ENCODE peak calls at places on chromosomes 3 and 15, in five cellular contexts. B is tibial nerve, P is brain microvascular endothelial cell, I is Peyer's patch, K is right lobe of liver. U is an unnamed sample. For H3K36me3, the result is how much of the 10 kb centered on the place peaks cover.

GRCh38 chr15:48478581-48478980 is 147.4 kb downstream of the DUT start:
- DNase-seq in B (no peak), P (no peak), I (no peak), K (no peak), U (no peak)

GRCh38 chr3:167736264-167736787 is 805 bp downstream of the SERPINI1 start:
- DNase-seq in I (no peak), K (no peak), P (no peak), B (no peak), U (no peak)

GRCh38 chr3:46127503-46127902 is 80.6 kb downstream of the CCR1 start:
- DNase-seq in P (peak), B (no peak), I (no peak), K (no peak), U (no peak)

GRCh38 chr3:175346573-175347356 is 487.6 kb downstream of the NAALADL2 start:
- DNase-seq in B (peak), K (no peak), P (peak), I (peak), U (no peak)

GRCh38 chr3:158727499-158728377 is 4.5 kb downstream of the RARRES1 start:
- DNase-seq in B (peak), I (no peak), P (peak), K (no peak), U (peak)

GRCh38 chr15:100318880-100319279 is 22.9 kb downstream of the ADAMTS17 start:
- DNase-seq in B (no peak), P (no peak), I (no peak), K (no peak), U (no peak)

GRCh38 chr15:99169769-99170311 is 65.0 kb downstream of the SYNM start:
- DNase-seq in B (peak), K (no peak), I (no peak), P (peak), U (no peak)

GRCh38 chr3:68986496-68987208 is 26.8 kb downstream of the EOGT start:
- DNase-seq in I (no peak), K (no peak), P (no peak), B (no peak), U (no peak)

GRCh38 chr3:177109688-177110087 is 87.6 kb downstream of the TBL1XR1 start:
- DNase-seq in I (no peak), P (no peak), B (no peak), K (no peak), U (no peak)

GRCh38 chr15:77506311-77507150 is 85.8 kb downstream of the HMG20A start:
- DNase-seq in I (peak), K (no peak), P (no peak), B (peak), U (no peak)

GRCh38 chr3:111548060-111548459 is 6.1 kb downstream of the CD96 start:
- DNase-seq in P (no peak), I (no peak), B (no peak), K (no peak), U (peak)

GRCh38 chr15:94004697-94005096 is 226.7 kb upstream of the MCTP2 start:
- DNase-seq in I (no peak), K (no peak), B (peak), P (no peak), U (no peak)

GRCh38 chr3:180626844-180627243 is 24.9 kb downstream of the TTC14 start:
- DNase-seq in B (no peak), P (no peak), K (no peak), I (no peak), U (no peak)

GRCh38 chr3:23113455-23114171 is 89.5 kb upstream of the UBE2E2 start:
- DNase-seq in I (no peak), P (peak), K (no peak), B (peak), U (no peak)

GRCh38 chr3:128994173-128994512 is 267 bp upstream of the CFAP92 start:
- DNase-seq in P (no peak), K (no peak), I (no peak), B (no peak), U (no peak)

GRCh38 chr15:83449928-83450501 is 2.9 kb downstream of the SH3GL3 start:
- DNase-seq in P (no peak), B (no peak), K (no peak), I (no peak), U (no peak)

GRCh38 chr3:179318876-179319275 is 4.0 kb upstream of the ZNF639 start:
- DNase-seq in K (no peak), B (no peak), I (no peak), P (no peak), U (no peak)

GRCh38 chr3:129037093-129037419 is 23.5 kb upstream of the GP9 start:
- DNase-seq in P (no peak), I (no peak), B (no peak), K (no peak), U (no peak)

GRCh38 chr3:177687291-177687690 is 490.0 kb upstream of the TBL1XR1 start:
- DNase-seq in P (no peak), K (no peak), B (no peak), I (no peak), U (no peak)

GRCh38 chr3:88263417-88264116 is 113.8 kb downstream of the C3orf38 start:
- DNase-seq in P (no peak), B (no peak), K (no peak), I (no peak), U (no peak)

GRCh38 chr3:184384856-184385422 is 5.1 kb downstream of the CHRD start:
- DNase-seq in P (no peak), I (no peak), K (peak), B (no peak), U (no peak)

GRCh38 chr3:56878046-56878445 is 76.3 kb upstream of the ARHGEF3 start:
- DNase-seq in K (no peak), B (no peak), P (peak), I (no peak), U (no peak)

GRCh38 chr3:125062904-125063618 is 7.3 kb upstream of the HEG1 start:
- DNase-seq in B (no peak), I (no peak), K (no peak), P (peak), U (no peak)

GRCh38 chr3:197029511-197030167 is at the start of gene MELTF:
- DNase-seq in B (no peak), I (peak), P (peak), K (no peak), U (peak)

GRCh38 chr3:99324854-99325253 is 313.5 kb upstream of the COL8A1 start:
- DNase-seq in P (no peak), B (no peak), I (no peak), K (no peak), U (no peak)

GRCh38 chr3:78919021-78919755 is 848.6 kb downstream of the ROBO1 start:
- DNase-seq in I (no peak), P (peak), B (no peak), K (no peak), U (no peak)

GRCh38 chr15:78681306-78682012 is 40.4 kb upstream of the CHRNB4 start:
- DNase-seq in I (no peak), K (no peak), B (no peak), P (no peak), U (no peak)

GRCh38 chr15:90340345-90340744 is 11.7 kb upstream of the ZNF774 start:
- DNase-seq in P (no peak), K (no peak), B (no peak), I (peak), U (no peak)

GRCh38 chr15:78206326-78207109 is 27.8 kb downstream of the ACSBG1 start:
- DNase-seq in K (no peak), B (no peak), I (no peak), P (peak), U (no peak)

GRCh38 chr15:38920966-38921365 is 356.4 kb upstream of the RASGRP1 start:
- DNase-seq in P (no peak), B (no peak), I (no peak), K (no peak), U (no peak)

DNA sequence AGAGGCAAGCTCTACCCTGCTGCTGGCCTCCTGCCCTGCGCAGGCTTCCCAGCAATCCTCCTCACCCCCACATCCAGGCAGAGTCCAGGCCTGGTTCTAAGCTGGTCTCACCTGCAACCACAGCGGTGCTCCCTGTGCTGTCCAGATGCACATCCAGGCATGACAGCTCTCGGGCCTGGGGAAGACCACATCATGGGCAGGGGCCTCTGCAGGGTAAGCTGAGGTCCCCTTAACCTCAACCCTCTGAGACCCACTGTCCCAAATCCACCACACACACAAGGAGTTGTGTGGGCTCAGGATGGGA is 10.8 kb downstream of the PLA2G4D start:
- DNase-seq in K (no peak), I (no peak), B (no peak), P (no peak), U (no peak)
- TF ChIP-seq CTCF in K (no peak), I (no peak), B (no peak), P (no peak), U (no peak)

GRCh38 chr3:70242297-70242868 is 70.1 kb downstream of the MDFIC2 start:
- DNase-seq in B (no peak), K (no peak), I (no peak), P (no peak), U (no peak)

GRCh38 chr3:70248856-70249255 is 63.6 kb downstream of the MDFIC2 start:
- DNase-seq in K (no peak), P (no peak), B (no peak), I (no peak), U (no peak)

GRCh38 chr3:70247955-70248354 is 64.5 kb downstream of the MDFIC2 start:
- DNase-seq in I (no peak), B (no peak), K (no peak), P (no peak), U (no peak)

GRCh38 chr3:70244422-70244821 is 68.0 kb downstream of the MDFIC2 start:
- DNase-seq in K (no peak), I (no peak), P (no peak), B (no peak), U (no peak)

GRCh38 chr3:70245746-70246525 is 66.5 kb downstream of the MDFIC2 start:
- DNase-seq in B (no peak), K (no peak), P (no peak), I (no peak), U (no peak)
- H3K4me3 ChIP-seq in B (no peak), K (no peak), P (no peak), I (no peak), U (no peak)

GRCh38 chr3:194661374-194661773 is 10.6 kb downstream of the LSG1 start:
- DNase-seq in I (no peak), B (no peak), K (no peak), P (no peak), U (no peak)

GRCh38 chr3:194659778-194660177 is 12.2 kb downstream of the LSG1 start:
- DNase-seq in I (no peak), B (no peak), P (no peak), K (no peak), U (no peak)

GRCh38 chr3:194658477-194659242 is 13.3 kb downstream of the LSG1 start:
- DNase-seq in P (no peak), I (no peak), B (no peak), K (no peak), U (no peak)

GRCh38 chr3:194654443-194654842 is 17.5 kb downstream of the LSG1 start:
- DNase-seq in I (no peak), B (no peak), P (no peak), K (no peak), U (peak)

DNA sequence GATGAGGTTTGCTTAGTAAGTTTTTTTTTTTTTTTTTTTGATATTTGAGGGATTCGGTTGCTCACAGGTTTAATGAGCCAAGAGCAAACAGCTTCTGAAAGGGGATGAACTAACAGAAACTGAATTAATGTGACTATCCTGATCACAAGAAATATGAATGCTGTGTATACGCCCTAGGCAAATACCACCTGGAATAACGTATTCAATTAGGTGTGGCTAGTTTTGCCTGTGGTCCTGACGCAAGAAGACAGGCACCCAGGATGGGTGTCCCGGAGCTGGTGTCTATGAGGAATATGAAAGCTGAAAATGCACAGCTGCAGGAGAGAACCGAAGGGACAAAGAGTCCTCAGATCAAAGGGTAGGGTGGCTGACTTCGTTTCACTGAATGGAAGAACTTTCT is 14.6 kb downstream of the LSG1 start:
- DNase-seq in B (no peak), I (no peak), P (no peak), K (no peak), U (no peak)
- H3K36me3 ChIP-seq in B (under half), I (half or more), P (under half), K (under half), U (under half)

GRCh38 chr3:39849992-39850706 is 40.7 kb downstream of the MYRIP start:
- DNase-seq in B (no peak), K (no peak), I (no peak), P (no peak), U (no peak)

GRCh38 chr3:39850707-39851014 is 41.3 kb downstream of the MYRIP start:
- DNase-seq in K (no peak), P (no peak), I (no peak), B (no peak), U (no peak)

GRCh38 chr3:39855517-39855916 is 46.1 kb downstream of the MYRIP start:
- DNase-seq in I (no peak), K (no peak), P (no peak), B (no peak), U (no peak)
- TF ChIP-seq CTCF in I (no peak), K (no peak), P (no peak), B (no peak), U (no peak)

DNA sequence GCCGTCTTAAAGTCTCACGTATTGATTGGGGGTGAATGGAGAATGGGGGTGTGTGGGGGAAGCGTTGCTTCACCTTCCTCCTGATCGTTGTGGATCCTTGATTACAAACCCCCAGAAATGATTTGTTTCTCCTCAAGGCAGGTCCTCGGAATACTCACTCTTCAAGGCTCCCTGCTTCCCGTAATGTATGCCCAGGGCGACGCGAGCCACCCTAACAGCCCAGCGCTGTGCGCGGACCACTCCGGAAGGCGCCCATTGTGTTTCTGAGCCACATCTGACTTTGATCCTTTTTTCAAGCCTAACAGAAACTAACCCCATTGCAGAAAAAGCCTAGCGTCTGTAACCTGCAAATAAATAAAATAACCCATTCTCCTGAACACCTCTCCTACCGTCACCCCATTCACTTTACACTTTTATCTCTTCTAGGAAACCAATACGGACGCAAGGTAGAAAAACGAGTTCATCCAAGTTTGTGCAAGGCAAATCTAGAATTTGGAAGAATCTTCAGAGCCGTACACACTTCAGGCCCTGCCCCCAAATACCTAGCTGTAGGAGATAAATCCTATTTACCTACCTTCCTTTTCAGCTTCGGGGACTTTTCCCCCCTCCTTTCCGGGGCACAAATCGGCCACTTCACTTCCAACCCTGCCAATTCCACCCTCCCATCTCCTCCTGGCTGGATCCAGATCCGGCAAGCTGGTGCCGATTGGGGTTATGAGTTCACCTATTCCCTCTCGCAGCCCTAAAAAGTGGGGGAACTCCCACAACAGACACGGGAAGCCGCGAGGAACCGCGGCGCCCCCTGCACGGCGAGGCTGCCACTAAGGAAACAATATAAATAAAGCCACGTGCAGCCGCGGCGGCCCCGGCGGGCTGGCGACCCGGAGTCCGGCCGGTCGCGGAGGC is 1.1 kb downstream of the PRTG start:
- DNase-seq in P (peak), B (peak), I (no peak), K (no peak), U (peak)
- H3K4me3 ChIP-seq in P (peak), B (peak), I (peak), K (peak), U (peak)